ENCODE peak calls at places on chromosome 4, in eight cellular contexts. Q, Y, O, S, D, L, R and K are unnamed samples. For H4K20me1, the result is how much of the 10 kb centered on the place peaks cover.

GRCh38 chr4:7328913-7329638 is 105.7 kb downstream of the PSAPL1 start:
- DNase-seq in L (peak), O (peak), Y (peak), R (peak), Q (peak), S (no peak), D (peak), K (no peak)

GRCh38 chr4:3682236-3683076 is 83.7 kb upstream of the ADRA2C start:
- DNase-seq in O (no peak), R (no peak), Q (no peak), D (no peak), L (no peak), S (no peak), Y (no peak), K (no peak)

GRCh38 chr4:150215601-150216000 is 137.4 kb downstream of the DCLK2 start:
- DNase-seq in L (no peak), S (no peak), Y (no peak), O (no peak), D (no peak), R (peak), Q (peak), K (no peak)

GRCh38 chr4:6764976-6765620 is 17.4 kb upstream of the KIAA0232 start:
- DNase-seq in R (no peak), Q (no peak), L (no peak), O (no peak), S (no peak), Y (no peak), D (no peak), K (peak)

GRCh38 chr4:33998204-33998603 is 2246.1 kb downstream of the ARAP2 start:
- DNase-seq in L (no peak), D (no peak), Y (peak), O (no peak), R (no peak), S (no peak), Q (peak), K (no peak)

GRCh38 chr4:177287298-177287697 is 22.4 kb upstream of the NEIL3 start:
- DNase-seq in L (no peak), S (no peak), Q (no peak), R (no peak), D (no peak), O (no peak), Y (no peak), K (no peak)

GRCh38 chr4:7374571-7374970 is 60.2 kb downstream of the PSAPL1 start:
- DNase-seq in R (no peak), Y (no peak), S (no peak), Q (no peak), O (no peak), D (no peak), L (no peak), K (no peak)

GRCh38 chr4:113809313-113809712 is 47.8 kb upstream of the CAMK2D start:
- DNase-seq in O (no peak), Y (no peak), R (no peak), Q (peak), L (no peak), D (no peak), S (no peak), K (peak)

GRCh38 chr4:103075894-103076776 is at the start of gene SLC9B2:
- DNase-seq in D (peak), Q (peak), S (peak), Y (peak), R (peak), O (peak), L (peak), K (peak)

GRCh38 chr4:30005995-30006394 is 714.2 kb upstream of the PCDH7 start:
- DNase-seq in D (no peak), S (no peak), Q (no peak), R (no peak), O (no peak), Y (no peak), L (no peak), K (no peak)

GRCh38 chr4:149499726-149500125 is 315.9 kb downstream of the IQCM start:
- DNase-seq in O (no peak), D (no peak), Y (no peak), R (no peak), S (no peak), L (no peak), Q (no peak), K (no peak)

GRCh38 chr4:7306566-7306965 is 114.2 kb downstream of the SORCS2 start:
- DNase-seq in Q (no peak), Y (no peak), R (no peak), D (no peak), O (no peak), S (no peak), L (no peak), K (no peak)

GRCh38 chr4:174317531-174317930 is 33.8 kb downstream of the CEP44 start:
- DNase-seq in O (peak), R (peak), D (peak), S (no peak), Q (no peak), Y (no peak), L (no peak), K (no peak)

GRCh38 chr4:5893013-5893580 is at the start of gene CRMP1:
- DNase-seq in Q (no peak), Y (peak), S (peak), D (no peak), O (no peak), L (no peak), R (no peak), K (no peak)

GRCh38 chr4:145195167-145195952 is 15.0 kb upstream of the OTUD4 start:
- DNase-seq in L (peak), D (no peak), O (no peak), R (peak), Y (no peak), S (no peak), Q (peak), K (peak)

GRCh38 chr4:6282247-6282646 is 12.6 kb downstream of the WFS1 start:
- DNase-seq in L (no peak), R (no peak), Y (peak), O (no peak), D (peak), S (no peak), Q (no peak), K (no peak)

GRCh38 chr4:7365472-7366179 is 69.1 kb downstream of the PSAPL1 start:
- DNase-seq in Y (no peak), D (no peak), S (no peak), O (no peak), L (no peak), R (no peak), Q (no peak), K (no peak)

GRCh38 chr4:47482326-47482725 is 2.7 kb upstream of the ATP10D start:
- DNase-seq in S (no peak), L (no peak), R (peak), D (peak), O (peak), Y (peak), Q (peak), K (no peak)

GRCh38 chr4:53622739-53623151 is 31.5 kb upstream of the LNX1 start:
- DNase-seq in L (no peak), D (peak), Q (peak), O (no peak), R (no peak), S (no peak), Y (peak), K (no peak)

GRCh38 chr4:153792893-153793227 is 4.0 kb upstream of the SFRP2 start:
- DNase-seq in Y (no peak), Q (no peak), L (no peak), D (no peak), S (no peak), O (no peak), R (no peak), K (no peak)

GRCh38 chr4:31107362-31107761 is 387.2 kb downstream of the PCDH7 start:
- DNase-seq in S (no peak), O (peak), Q (peak), Y (peak), D (peak), R (no peak), L (peak), K (no peak)

GRCh38 chr4:28799696-28800095 is 1920.5 kb upstream of the PCDH7 start:
- DNase-seq in Q (no peak), S (no peak), Y (peak), O (no peak), R (no peak), D (no peak), L (no peak), K (no peak)

GRCh38 chr4:173505924-173506779 is 23.9 kb downstream of the HAND2 start:
- DNase-seq in R (peak), S (peak), L (peak), D (peak), O (peak), Y (no peak), Q (no peak), K (peak)

GRCh38 chr4:62670509-62670908 is 1470.4 kb downstream of the ADGRL3 start:
- DNase-seq in L (no peak), D (no peak), S (no peak), O (no peak), Y (peak), Q (no peak), R (no peak), K (no peak)

GRCh38 chr4:29326816-29327215 is 1393.4 kb upstream of the PCDH7 start:
- DNase-seq in R (peak), L (no peak), S (no peak), O (peak), Q (peak), D (peak), Y (peak), K (no peak)

GRCh38 chr4:165288639-165289428 is 38.6 kb upstream of the MSMO1 start:
- DNase-seq in R (peak), Q (peak), Y (peak), L (no peak), S (no peak), O (no peak), D (peak), K (no peak)

GRCh38 chr4:80007745-80008149 is 65.3 kb downstream of the ANTXR2 start:
- DNase-seq in L (no peak), O (peak), D (no peak), S (no peak), Q (no peak), Y (peak), R (peak), K (no peak)

GRCh38 chr4:74540193-74540592 is 95.3 kb downstream of the AREG start:
- DNase-seq in D (peak), L (no peak), O (no peak), S (no peak), Y (peak), Q (peak), R (peak), K (no peak)

GRCh38 chr4:55031158-55031557 is 94.2 kb downstream of the KDR start:
- DNase-seq in Y (no peak), O (no peak), Q (no peak), S (no peak), R (no peak), L (no peak), D (no peak), K (no peak)

GRCh38 chr4:147786531-147786930 is 54.6 kb downstream of the ARHGAP10 start:
- DNase-seq in Q (no peak), S (no peak), R (peak), O (no peak), L (no peak), D (no peak), Y (no peak), K (no peak)

GRCh38 chr4:152106113-152106763 is 345.4 kb upstream of the GATB start:
- DNase-seq in R (peak), O (peak), L (peak), Q (peak), D (peak), Y (peak), S (no peak), K (no peak)

GRCh38 chr4:89837385-89837995 is 529 bp upstream of the SNCA start:
- DNase-seq in L (no peak), S (no peak), O (peak), Y (peak), Q (peak), D (peak), R (no peak), K (no peak)

GRCh38 chr4:127809173-127809800 is 27.2 kb downstream of the HSPA4L start:
- DNase-seq in S (no peak), L (no peak), O (peak), Q (no peak), R (no peak), D (peak), Y (peak), K (peak)

GRCh38 chr4:91502365-91502764 is 801.4 kb upstream of the GRID2 start:
- DNase-seq in Y (peak), L (peak), O (peak), Q (no peak), S (no peak), R (peak), D (no peak), K (peak)

GRCh38 chr4:123623611-123624010 is 227.0 kb downstream of the SPRY1 start:
- DNase-seq in D (no peak), L (no peak), Y (no peak), Q (no peak), O (no peak), S (no peak), R (no peak), K (no peak)

GRCh38 chr4:128862608-128863313 is 53.3 kb downstream of the JADE1 start:
- DNase-seq in L (no peak), O (peak), S (no peak), Y (no peak), D (peak), R (no peak), Q (no peak), K (no peak)

DNA sequence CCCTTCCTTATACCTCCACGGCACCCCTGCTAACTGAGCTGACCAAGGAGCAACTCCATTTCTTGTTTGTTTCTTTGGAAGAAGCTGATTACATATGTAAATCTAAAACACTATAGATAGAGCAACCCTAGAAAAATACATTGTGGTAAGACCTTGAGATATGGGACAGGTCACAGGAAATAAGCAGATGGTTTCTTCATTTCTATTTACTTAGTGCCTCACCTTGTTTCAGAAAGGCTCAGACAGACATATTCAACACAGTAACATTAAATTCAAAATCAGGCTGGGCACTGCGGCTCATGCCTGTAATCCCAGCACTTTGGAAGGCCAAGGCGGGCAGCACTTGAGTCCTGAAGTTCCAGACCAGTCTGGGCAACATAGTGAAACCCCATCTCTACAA is 47.3 kb downstream of the IRF2 start:
- DNase-seq in O (no peak), D (no peak), Y (no peak), S (no peak), R (peak), Q (no peak), L (no peak), K (no peak)
- H4K20me1 ChIP-seq in O (under half), D (under half), Y (under half), S (under half), R (under half), Q (under half), L (under half), K (under half)

DNA sequence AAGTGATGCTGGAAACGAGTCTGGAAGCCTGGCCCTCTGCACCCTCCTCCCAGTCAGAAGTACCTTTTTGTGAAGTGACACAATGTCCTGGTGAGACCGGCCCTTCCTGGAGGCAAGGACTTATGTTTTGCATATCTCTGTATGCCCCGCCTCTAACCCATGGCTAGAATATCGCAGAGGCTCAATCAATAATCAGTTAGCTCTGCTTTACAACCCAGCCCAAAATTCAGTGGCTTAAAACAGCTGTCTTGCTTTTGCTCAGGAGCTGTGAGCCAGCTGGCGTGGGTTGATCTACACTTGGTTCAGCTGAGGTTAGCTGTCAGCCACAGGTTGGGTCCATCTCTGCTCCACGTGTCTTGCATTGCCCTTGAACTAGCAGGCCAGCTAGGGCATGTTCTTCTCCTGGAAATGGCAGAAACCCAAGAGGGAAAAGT is 98.8 kb upstream of the METTL14 start:
- DNase-seq in Q (no peak), O (no peak), R (no peak), S (no peak), Y (no peak), L (no peak), D (no peak), K (no peak)
- H3K9ac ChIP-seq in Q (no peak), O (no peak), R (no peak), S (no peak), Y (no peak), L (no peak), D (no peak), K (no peak)

DNA sequence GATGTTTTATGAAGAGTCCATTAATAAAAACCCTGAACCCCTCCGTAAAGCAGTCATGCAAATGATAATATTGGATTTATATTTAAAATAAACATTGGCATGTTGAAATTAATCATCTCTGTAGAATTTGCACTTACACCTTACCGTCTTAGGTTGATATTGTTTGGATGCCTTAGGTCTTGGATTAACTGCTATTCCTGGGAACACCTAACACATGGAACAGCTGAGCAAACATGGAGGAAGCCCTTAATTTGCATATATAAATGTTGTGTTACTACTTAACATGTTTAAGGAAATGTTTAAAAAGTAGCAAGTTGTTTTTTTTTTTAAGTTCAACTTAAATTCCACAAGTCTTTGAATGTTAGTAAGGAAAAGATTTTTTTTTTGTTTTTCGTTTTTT is 62.5 kb downstream of the NSD2 start:
- DNase-seq in S (no peak), R (no peak), Y (no peak), L (no peak), O (no peak), D (no peak), Q (no peak), K (no peak)
- H4K20me1 ChIP-seq in S (under half), R (under half), Y (under half), L (under half), O (under half), D (under half), Q (under half), K (under half)

GRCh38 chr4:107838763-107839162 is 14.0 kb downstream of the SGMS2 start:
- DNase-seq in Q (peak), S (no peak), R (no peak), O (no peak), Y (no peak), D (peak), L (no peak), K (no peak)

GRCh38 chr4:107839166-107839565 is 14.4 kb downstream of the SGMS2 start:
- DNase-seq in O (no peak), D (no peak), Y (no peak), Q (no peak), S (no peak), L (no peak), R (no peak), K (no peak)

GRCh38 chr4:107838138-107838618 is 13.4 kb downstream of the SGMS2 start:
- DNase-seq in Y (no peak), R (no peak), D (peak), L (no peak), O (no peak), S (no peak), Q (no peak), K (no peak)

GRCh38 chr4:107835409-107835808 is 10.7 kb downstream of the SGMS2 start:
- DNase-seq in S (no peak), Y (peak), R (no peak), Q (no peak), L (no peak), D (peak), O (no peak), K (no peak)

GRCh38 chr4:107837298-107837697 is 12.6 kb downstream of the SGMS2 start:
- DNase-seq in Q (no peak), R (no peak), S (no peak), Y (no peak), O (no peak), D (no peak), L (no peak), K (no peak)
- H3K9ac ChIP-seq in Q (no peak), R (no peak), S (no peak), Y (no peak), O (no peak), D (no peak), L (no peak), K (no peak)